ENCODE peak calls at places on chromosomes 7 and 10, in five cellular contexts. V is GM23338, D is BJ, Z is tibial nerve, P is WTC11. U is an unnamed sample.

GRCh38 chr7:2116903-2117680 is 115.7 kb downstream of the MAD1L1 start:
- DNase-seq in P (no peak), D (no peak), Z (no peak), V (no peak), U (no peak)

GRCh38 chr10:51405580-51406367 is 293.6 kb downstream of the CSTF2T start:
- DNase-seq in V (peak; percentile 36), P (no peak), Z (peak; percentile 15), D (no peak), U (no peak)

GRCh38 chr10:53909791-53910190 is 891.2 kb downstream of the PCDH15 start:
- DNase-seq in Z (no peak), V (no peak), D (no peak), P (peak; percentile 30), U (no peak)

GRCh38 chr7:6284461-6285360 is 12.3 kb upstream of the CYTH3 start:
- DNase-seq in Z (no peak), P (no peak), D (no peak), V (no peak), U (no peak)

GRCh38 chr7:99029481-99030144 is 114.3 kb downstream of the SMURF1 start:
- DNase-seq in P (no peak), D (no peak), V (no peak), Z (no peak), U (no peak)

GRCh38 chr7:101630591-101630990 is 1.5 kb upstream of the MYL10 start:
- DNase-seq in D (peak; percentile 23), P (no peak), Z (no peak), V (no peak), U (no peak)

GRCh38 chr10:23408330-23408976 is 30.4 kb upstream of the OTUD1 start:
- DNase-seq in D (peak; percentile 41), P (no peak), Z (no peak), V (no peak), U (no peak)

GRCh38 chr10:45000138-45000763 is 472 bp upstream of the ZNF22 start:
- DNase-seq in D (no peak), V (peak; percentile 21), Z (peak; percentile 86), P (no peak), U (no peak)

GRCh38 chr10:35372329-35372728 is 36.0 kb downstream of the CCNY start:
- DNase-seq in P (no peak), V (no peak), Z (no peak), D (no peak), U (no peak)

GRCh38 chr10:132459252-132460028 is 62.4 kb downstream of the PWWP2B start:
- DNase-seq in P (peak; percentile 8), Z (no peak), V (no peak), D (no peak), U (peak; percentile 89)

GRCh38 chr7:97555845-97556431 is 175.9 kb upstream of the TAC1 start:
- DNase-seq in V (peak; percentile 31), P (no peak), D (no peak), Z (no peak), U (no peak)

GRCh38 chr10:23172846-23173548 is 19.1 kb upstream of the PTF1A start:
- DNase-seq in D (no peak), V (peak; percentile 81), P (peak; percentile 70), Z (no peak), U (no peak)

GRCh38 chr10:81600185-81600584 is 274.8 kb upstream of the NRG3 start:
- DNase-seq in P (no peak), Z (no peak), V (no peak), D (no peak), U (no peak)

GRCh38 chr10:32377458-32378370 is 30.8 kb upstream of the EPC1 start:
- DNase-seq in Z (peak; percentile 28), P (no peak), V (no peak), D (no peak), U (no peak)

GRCh38 chr10:113301342-113301984 is 251.4 kb upstream of the HABP2 start:
- DNase-seq in D (no peak), P (peak; percentile 57), Z (peak; percentile 15), V (peak; percentile 59), U (no peak)

GRCh38 chr10:84140036-84140379 is 699 bp downstream of the GHITM start:
- DNase-seq in Z (peak; percentile 5), V (no peak), D (no peak), P (no peak), U (no peak)

GRCh38 chr10:31679931-31680330 is 248.7 kb downstream of the ARHGAP12 start:
- DNase-seq in V (no peak), P (no peak), D (no peak), Z (no peak), U (no peak)

GRCh38 chr10:61673360-61673759 is 10.6 kb downstream of the CABCOCO1 start:
- DNase-seq in V (no peak), P (no peak), Z (no peak), D (no peak), U (no peak)

GRCh38 chr10:61663466-61663865 is 737 bp downstream of the CABCOCO1 start:
- DNase-seq in V (no peak), P (no peak), D (no peak), Z (no peak), U (no peak)

GRCh38 chr10:61669849-61670248 is 7.1 kb downstream of the CABCOCO1 start:
- DNase-seq in P (no peak), Z (no peak), V (no peak), D (no peak), U (no peak)

GRCh38 chr10:61664985-61665384 is 2.3 kb downstream of the CABCOCO1 start:
- DNase-seq in Z (no peak), D (no peak), V (no peak), P (no peak), U (no peak)

GRCh38 chr10:61669161-61669755 is 6.5 kb downstream of the CABCOCO1 start:
- DNase-seq in P (no peak), Z (no peak), D (no peak), V (no peak), U (no peak)
- TF ChIP-seq CTCF in P (no peak), Z (no peak), D (peak; percentile 14), V (no peak), U (peak; percentile 77)

GRCh38 chr7:17802056-17802455 is 138.2 kb downstream of the SNX13 start:
- DNase-seq in D (no peak), Z (no peak), V (no peak), P (no peak), U (no peak)

GRCh38 chr7:17807242-17807641 is 133.1 kb downstream of the SNX13 start:
- DNase-seq in V (peak; percentile 51), D (no peak), Z (no peak), P (peak; percentile 53), U (no peak)

GRCh38 chr7:17806631-17807030 is 133.7 kb downstream of the SNX13 start:
- DNase-seq in Z (no peak), D (no peak), P (no peak), V (no peak), U (no peak)
- TF ChIP-seq CTCF in Z (no peak), D (no peak), P (no peak), V (no peak), U (no peak)

DNA sequence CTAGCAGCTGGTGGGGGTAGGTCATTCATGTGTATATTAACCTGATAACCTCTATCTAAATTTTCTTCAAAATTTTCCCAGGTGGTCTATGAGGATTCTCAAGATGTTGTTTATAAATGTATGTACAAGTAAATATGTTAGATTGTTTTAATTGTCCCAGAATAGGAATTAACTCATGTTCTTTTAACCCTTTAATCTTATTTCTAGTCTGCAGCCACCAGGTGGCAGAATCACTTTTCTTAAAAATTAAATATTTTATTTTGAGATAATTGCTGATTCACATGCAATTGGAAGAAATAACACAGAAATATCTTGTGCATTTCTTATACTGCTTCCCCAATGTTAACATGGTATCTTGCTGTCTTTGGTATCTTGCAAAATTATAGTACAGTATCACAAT is 589.5 kb downstream of the ARL4A start:
- DNase-seq in D (no peak), P (no peak), V (peak; percentile 21), Z (no peak), U (no peak)
- TF ChIP-seq CTCF in D (peak; percentile 25), P (peak; percentile 21), V (peak; percentile 79), Z (no peak), U (peak; percentile 82)

GRCh38 chr7:151309306-151309705 is 32.3 kb upstream of the NUB1 start:
- DNase-seq in D (peak; percentile 30), Z (no peak), P (no peak), V (no peak), U (no peak)

GRCh38 chr7:151312356-151312755 is 29.3 kb upstream of the NUB1 start:
- DNase-seq in P (no peak), D (no peak), V (no peak), Z (no peak), U (no peak)

GRCh38 chr7:151311294-151311864 is 30.2 kb upstream of the NUB1 start:
- DNase-seq in Z (no peak), P (peak; percentile 60), D (no peak), V (peak; percentile 84), U (no peak)

GRCh38 chr7:151308791-151309190 is 32.8 kb upstream of the NUB1 start:
- DNase-seq in V (no peak), Z (no peak), P (no peak), D (no peak), U (no peak)

GRCh38 chr7:151310578-151310977 is 31.0 kb upstream of the NUB1 start:
- DNase-seq in Z (no peak), V (no peak), P (no peak), D (no peak), U (no peak)
- TF ChIP-seq CTCF in Z (no peak), V (peak; percentile 65), P (no peak), D (peak; percentile 41), U (peak; percentile 77)

GRCh38 chr10:7282457-7282856 is 128.4 kb downstream of the SFMBT2 start:
- DNase-seq in P (no peak), V (no peak), Z (no peak), D (no peak), U (no peak)

GRCh38 chr10:7283246-7283645 is 127.6 kb downstream of the SFMBT2 start:
- DNase-seq in P (no peak), D (no peak), V (no peak), Z (no peak), U (no peak)

GRCh38 chr10:7277874-7278273 is 133.0 kb downstream of the SFMBT2 start:
- DNase-seq in P (no peak), D (no peak), V (no peak), Z (no peak), U (no peak)

GRCh38 chr10:7279303-7279702 is 131.5 kb downstream of the SFMBT2 start:
- DNase-seq in P (no peak), Z (no peak), V (no peak), D (no peak), U (no peak)

DNA sequence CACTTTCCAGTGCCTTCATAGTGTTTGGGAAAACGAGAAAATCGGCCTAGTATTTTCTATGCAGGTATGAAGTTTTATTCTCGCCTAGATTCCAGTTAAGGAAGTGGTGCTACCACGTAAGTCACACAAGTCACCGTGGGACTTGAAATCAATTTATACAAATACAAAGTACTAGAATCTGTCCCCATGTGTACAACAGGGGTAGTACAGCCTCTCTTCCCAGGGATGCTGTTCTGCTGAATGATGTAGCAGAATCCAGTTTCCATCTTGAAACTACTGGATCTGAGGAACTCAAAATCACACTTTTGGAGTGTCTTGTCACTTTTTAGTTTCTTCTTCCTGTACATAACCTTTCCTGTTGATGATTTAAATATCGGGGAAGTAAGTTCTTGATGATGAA is 129.4 kb downstream of the SFMBT2 start:
- DNase-seq in P (no peak), D (no peak), Z (no peak), V (no peak), U (no peak)
- TF ChIP-seq CTCF in P (no peak), D (no peak), Z (no peak), V (no peak), U (peak; percentile 21)